ENCODE peak calls at places on chromosomes 12 and 14, in nine cellular contexts. Z is upper lobe of right lung; R is occipital lobe; T is GM12892; F is A549; O is HuH-7.5; Y is non-pigmented ciliary epithelial cell; D is WTC11; P is activated naive CD4-positive, alpha-beta T cell treated with Interleukin-2 at 50 U/mL for 16 hours. N is an unnamed sample.

GRCh38 chr12:64466178-64466577 is 14.3 kb downstream of the TBK1 start:
- DNase-seq in Z (no peak), T (no peak), P (no peak), R (no peak), F (no peak), Y (no peak), O (no peak), D (no peak), N (no peak)

GRCh38 chr12:11968516-11968915 is 102.2 kb upstream of the BCL2L14 start:
- DNase-seq in Y (no peak), F (no peak), Z (no peak), R (no peak), O (no peak), D (no peak), P (no peak), T (no peak), N (no peak)

GRCh38 chr12:92505373-92506340 is 197.1 kb upstream of the PLEKHG7 start:
- DNase-seq in P (peak), Z (peak), T (no peak), R (no peak), F (no peak), D (no peak), O (no peak), Y (no peak), N (peak)

GRCh38 chr12:124109760-124110159 is 136.7 kb downstream of the ZNF664 start:
- DNase-seq in D (peak), T (no peak), Y (no peak), R (no peak), Z (no peak), P (no peak), O (no peak), F (peak), N (no peak)

GRCh38 chr12:40164034-40164433 is 58.2 kb upstream of the SLC2A13 start:
- DNase-seq in T (no peak), D (no peak), F (no peak), O (no peak), Z (no peak), R (no peak), Y (no peak), P (no peak), N (no peak)

GRCh38 chr14:100638211-100638855 is 51.1 kb upstream of the BEGAIN start:
- DNase-seq in O (no peak), D (no peak), T (no peak), F (no peak), Y (no peak), Z (no peak), P (no peak), R (no peak), N (no peak)

GRCh38 chr14:26859483-26859882 is 261.6 kb upstream of the NOVA1 start:
- DNase-seq in T (no peak), R (no peak), O (no peak), Y (no peak), Z (no peak), D (no peak), F (no peak), P (no peak), N (no peak)

GRCh38 chr12:17108877-17109520 is 503.0 kb upstream of the LMO3 start:
- DNase-seq in T (no peak), Z (no peak), F (no peak), R (no peak), P (no peak), O (no peak), Y (no peak), D (no peak), N (no peak)

GRCh38 chr12:40971911-40972310 is 216.2 kb upstream of the PDZRN4 start:
- DNase-seq in D (no peak), Z (no peak), O (no peak), R (no peak), T (no peak), F (no peak), P (no peak), Y (no peak), N (no peak)

GRCh38 chr12:127810026-127810425 is 456.9 kb upstream of the TMEM132C start:
- DNase-seq in D (no peak), Y (peak), Z (no peak), R (no peak), T (no peak), F (no peak), P (no peak), O (no peak), N (no peak)

GRCh38 chr12:41663487-41664258 is 475.6 kb downstream of the PDZRN4 start:
- DNase-seq in R (no peak), F (peak), D (no peak), O (peak), T (no peak), Y (no peak), P (no peak), Z (no peak), N (no peak)

GRCh38 chr14:24848427-24848826 is 201.5 kb downstream of the STXBP6 start:
- DNase-seq in F (no peak), O (no peak), R (no peak), Z (no peak), T (no peak), P (no peak), D (no peak), Y (peak), N (no peak)

GRCh38 chr14:101636081-101636560 is 74.8 kb downstream of the DIO3 start:
- DNase-seq in F (no peak), Z (no peak), Y (no peak), T (no peak), P (peak), D (no peak), O (no peak), R (no peak), N (no peak)

GRCh38 chr12:120538281-120539156 is 4.4 kb downstream of the RNF10 start:
- DNase-seq in R (no peak), Z (no peak), Y (no peak), O (peak), P (no peak), F (no peak), T (no peak), D (no peak), N (peak)

GRCh38 chr14:103273145-103273846 is 60.7 kb upstream of the EIF5 start:
- DNase-seq in O (no peak), Y (no peak), Z (no peak), F (no peak), P (no peak), R (no peak), T (no peak), D (peak), N (no peak)

N was measured in cardiac septum.